ENCODE peak calls at places on chromosomes 4 and X, in six cellular contexts. One of them, this sample, is unnamed.
A peak's percentile ranks its signal among the peaks of the same experiment; 100 is the strongest.

GRCh38 chr4:164731827-164732474 is 22.0 kb upstream of the SMIM31 start:
- DNase-seq in right atrium auricular region: no peak
- DNase-seq in stomach: peak; percentile 31
- DNase-seq in HepG2: peak; percentile 20
- DNase-seq in osteocyte: no peak
- DNase-seq in H9: peak; percentile 52
- DNase-seq in this sample: peak; percentile 69

GRCh38 chr4:170004656-170005250 is 21.4 kb downstream of the MFAP3L start:
- DNase-seq in right atrium auricular region: no peak
- DNase-seq in stomach: no peak
- DNase-seq in HepG2: no peak
- DNase-seq in osteocyte: no peak
- DNase-seq in H9: no peak
- DNase-seq in this sample: no peak

GRCh38 chr4:7872264-7872771 is 67.3 kb downstream of the AFAP1 start:
- DNase-seq in right atrium auricular region: peak; percentile 68
- DNase-seq in stomach: no peak
- DNase-seq in HepG2: no peak
- DNase-seq in osteocyte: peak; percentile 86
- DNase-seq in H9: no peak
- DNase-seq in this sample: no peak

GRCh38 chrX:115392871-115393270 is 103.4 kb downstream of the LUZP4 start:
- DNase-seq in right atrium auricular region: no peak
- DNase-seq in stomach: no peak
- DNase-seq in HepG2: no peak
- DNase-seq in osteocyte: no peak
- DNase-seq in H9: no peak
- DNase-seq in this sample: no peak

GRCh38 chr4:68272860-68273259 is 27.4 kb upstream of the TMPRSS11B start:
- DNase-seq in right atrium auricular region: no peak
- DNase-seq in stomach: no peak
- DNase-seq in HepG2: no peak
- DNase-seq in osteocyte: no peak
- DNase-seq in H9: no peak
- DNase-seq in this sample: no peak

GRCh38 chr4:149264093-149264733 is 551.4 kb downstream of the IQCM start:
- DNase-seq in right atrium auricular region: no peak
- DNase-seq in stomach: peak; percentile 25
- DNase-seq in HepG2: peak; percentile 50
- DNase-seq in osteocyte: no peak
- DNase-seq in H9: peak; percentile 46
- DNase-seq in this sample: no peak

GRCh38 chrX:150731795-150732194 is 38.6 kb downstream of the MTMR1 start:
- DNase-seq in right atrium auricular region: no peak
- DNase-seq in stomach: no peak
- DNase-seq in HepG2: no peak
- DNase-seq in osteocyte: no peak
- DNase-seq in H9: no peak
- DNase-seq in this sample: no peak

GRCh38 chr4:32824321-32824720 is 2104.2 kb downstream of the PCDH7 start:
- DNase-seq in right atrium auricular region: no peak
- DNase-seq in stomach: no peak
- DNase-seq in HepG2: no peak
- DNase-seq in osteocyte: no peak
- DNase-seq in H9: no peak
- DNase-seq in this sample: no peak

GRCh38 chr4:38601244-38601915 is 62.6 kb upstream of the KLF3 start:
- DNase-seq in right atrium auricular region: peak; percentile 59
- DNase-seq in stomach: peak; percentile 49
- DNase-seq in HepG2: peak; percentile 49
- DNase-seq in osteocyte: peak; percentile 38
- DNase-seq in H9: no peak
- DNase-seq in this sample: no peak

GRCh38 chrX:115948018-115948923 is 222.3 kb upstream of the AGTR2 start:
- DNase-seq in right atrium auricular region: no peak
- DNase-seq in stomach: no peak
- DNase-seq in HepG2: peak; percentile 47
- DNase-seq in osteocyte: peak; percentile 60
- DNase-seq in H9: no peak
- DNase-seq in this sample: no peak

GRCh38 chrX:73859622-73860021 is 296.6 kb downstream of the CHIC1 start:
- DNase-seq in right atrium auricular region: no peak
- DNase-seq in stomach: no peak
- DNase-seq in HepG2: no peak
- DNase-seq in osteocyte: no peak
- DNase-seq in H9: no peak
- DNase-seq in this sample: no peak

GRCh38 chrX:41561045-41561444 is 113.9 kb downstream of the NYX start:
- DNase-seq in right atrium auricular region: no peak
- DNase-seq in stomach: no peak
- DNase-seq in HepG2: no peak
- DNase-seq in osteocyte: no peak
- DNase-seq in H9: no peak
- DNase-seq in this sample: no peak

GRCh38 chr4:159107203-159107921 is 4.5 kb downstream of the RAPGEF2 start:
- DNase-seq in right atrium auricular region: no peak
- DNase-seq in stomach: no peak
- DNase-seq in HepG2: no peak
- DNase-seq in osteocyte: no peak
- DNase-seq in H9: no peak
- DNase-seq in this sample: no peak

GRCh38 chr4:181479145-181479544 is 764.1 kb upstream of the TENM3 start:
- DNase-seq in right atrium auricular region: no peak
- DNase-seq in stomach: no peak
- DNase-seq in HepG2: no peak
- DNase-seq in osteocyte: no peak
- DNase-seq in H9: no peak
- DNase-seq in this sample: no peak

GRCh38 chrX:40090050-40090804 is 7.5 kb downstream of the BCOR start:
- DNase-seq in right atrium auricular region: no peak
- DNase-seq in stomach: peak; percentile 57
- DNase-seq in HepG2: no peak
- DNase-seq in osteocyte: no peak
- DNase-seq in H9: peak; percentile 71
- DNase-seq in this sample: no peak

GRCh38 chrX:104310657-104311056 is 55.9 kb upstream of the ESX1 start:
- DNase-seq in right atrium auricular region: no peak
- DNase-seq in stomach: no peak
- DNase-seq in HepG2: no peak
- DNase-seq in osteocyte: no peak
- DNase-seq in H9: no peak
- DNase-seq in this sample: no peak

GRCh38 chrX:74179936-74180454 is 124.0 kb upstream of the ZCCHC13 start:
- DNase-seq in right atrium auricular region: no peak
- DNase-seq in stomach: no peak
- DNase-seq in HepG2: no peak
- DNase-seq in osteocyte: no peak
- DNase-seq in H9: no peak
- DNase-seq in this sample: no peak

GRCh38 chr4:168528131-168528949 is 31.5 kb downstream of the PALLD start:
- DNase-seq in right atrium auricular region: no peak
- DNase-seq in stomach: no peak
- DNase-seq in HepG2: no peak
- DNase-seq in osteocyte: no peak
- DNase-seq in H9: no peak
- DNase-seq in this sample: no peak

GRCh38 chrX:136892412-136892811 is 11.9 kb upstream of the RBMX start:
- DNase-seq in right atrium auricular region: no peak
- DNase-seq in stomach: no peak
- DNase-seq in HepG2: no peak
- DNase-seq in osteocyte: no peak
- DNase-seq in H9: no peak
- DNase-seq in this sample: no peak

GRCh38 chr4:154124539-154125255 is 335.8 kb upstream of the SFRP2 start:
- DNase-seq in right atrium auricular region: no peak
- DNase-seq in stomach: no peak
- DNase-seq in HepG2: no peak
- DNase-seq in osteocyte: no peak
- DNase-seq in H9: no peak
- DNase-seq in this sample: no peak

GRCh38 chrX:39626749-39627148 is 471.0 kb downstream of the BCOR start:
- DNase-seq in right atrium auricular region: no peak
- DNase-seq in stomach: no peak
- DNase-seq in HepG2: no peak
- DNase-seq in osteocyte: no peak
- DNase-seq in H9: no peak
- DNase-seq in this sample: no peak

GRCh38 chr4:141761926-141762325 is 125.5 kb downstream of the IL15 start:
- DNase-seq in right atrium auricular region: no peak
- DNase-seq in stomach: no peak
- DNase-seq in HepG2: no peak
- DNase-seq in osteocyte: no peak
- DNase-seq in H9: no peak
- DNase-seq in this sample: no peak

GRCh38 chr4:121182296-121182695 is 18.2 kb upstream of the TNIP3 start:
- DNase-seq in right atrium auricular region: no peak
- DNase-seq in stomach: no peak
- DNase-seq in HepG2: no peak
- DNase-seq in osteocyte: no peak
- DNase-seq in H9: no peak
- DNase-seq in this sample: no peak

GRCh38 chrX:125628435-125628834 is 308.8 kb downstream of the TEX13C start:
- DNase-seq in right atrium auricular region: no peak
- DNase-seq in stomach: no peak
- DNase-seq in HepG2: no peak
- DNase-seq in osteocyte: no peak
- DNase-seq in H9: peak; percentile 34
- DNase-seq in this sample: no peak

GRCh38 chr4:120071192-120071795 is 4.6 kb upstream of the MAD2L1 start:
- DNase-seq in right atrium auricular region: no peak
- DNase-seq in stomach: no peak
- DNase-seq in HepG2: peak; percentile 43
- DNase-seq in osteocyte: no peak
- DNase-seq in H9: no peak
- DNase-seq in this sample: no peak

GRCh38 chr4:26321326-26322276 is 787 bp downstream of the RBPJ start:
- DNase-seq in right atrium auricular region: no peak
- DNase-seq in stomach: no peak
- DNase-seq in HepG2: peak; percentile 5
- DNase-seq in osteocyte: no peak
- DNase-seq in H9: peak; percentile 42
- DNase-seq in this sample: peak; percentile 70

GRCh38 chr4:26320453-26321325 is at the start of gene RBPJ:
- DNase-seq in right atrium auricular region: peak; percentile 89
- DNase-seq in stomach: peak; percentile 88
- DNase-seq in HepG2: peak; percentile 93
- DNase-seq in osteocyte: peak; percentile 98
- DNase-seq in H9: peak; percentile 97
- DNase-seq in this sample: peak; percentile 95

GRCh38 chr4:26317766-26318165 is 3.0 kb upstream of the RBPJ start:
- DNase-seq in right atrium auricular region: no peak
- DNase-seq in stomach: no peak
- DNase-seq in HepG2: no peak
- DNase-seq in osteocyte: no peak
- DNase-seq in H9: no peak
- DNase-seq in this sample: no peak

GRCh38 chr4:26320159-26320452 is 708 bp upstream of the RBPJ start:
- DNase-seq in right atrium auricular region: no peak
- DNase-seq in stomach: no peak
- DNase-seq in HepG2: peak; percentile 23
- DNase-seq in osteocyte: no peak
- DNase-seq in H9: no peak
- DNase-seq in this sample: no peak

GRCh38 chr4:26319467-26320158 is 1.2 kb upstream of the RBPJ start:
- DNase-seq in right atrium auricular region: peak; percentile 98
- DNase-seq in stomach: peak; percentile 99
- DNase-seq in HepG2: peak; percentile 98
- DNase-seq in osteocyte: peak; percentile 99
- DNase-seq in H9: peak; percentile 98
- DNase-seq in this sample: peak; percentile 97
- TF ChIP-seq CTCF in right atrium auricular region: peak; percentile 26
- TF ChIP-seq CTCF in stomach: no peak
- TF ChIP-seq CTCF in HepG2: peak; percentile 35
- TF ChIP-seq CTCF in osteocyte: peak; percentile 7
- TF ChIP-seq CTCF in H9: no peak
- TF ChIP-seq CTCF in this sample: no peak

DNA sequence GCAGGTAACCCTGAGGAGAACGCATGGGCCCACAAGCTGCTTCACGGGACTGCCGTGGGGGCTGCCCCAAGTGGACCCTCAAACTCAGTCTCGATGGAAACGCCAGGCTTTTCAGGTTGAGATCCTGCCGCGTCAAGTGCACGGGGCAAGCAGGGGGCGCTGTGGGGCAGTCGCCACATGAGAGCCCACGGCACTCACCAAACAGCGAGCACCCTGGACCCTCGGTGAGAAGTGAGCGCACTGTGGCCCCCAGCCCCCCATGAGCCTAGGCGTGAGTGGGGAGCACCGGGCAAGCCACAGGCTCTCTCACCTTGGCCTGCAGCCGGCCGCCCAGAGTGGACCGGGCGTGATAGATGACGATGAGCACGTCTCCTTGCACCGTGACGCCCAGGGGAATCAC is 50.9 kb upstream of the CPLX1 start:
- DNase-seq in right atrium auricular region: no peak
- DNase-seq in stomach: no peak
- DNase-seq in HepG2: no peak
- DNase-seq in osteocyte: no peak
- DNase-seq in H9: peak; percentile 60
- DNase-seq in this sample: no peak
- TF ChIP-seq CTCF in right atrium auricular region: no peak
- TF ChIP-seq CTCF in stomach: no peak
- TF ChIP-seq CTCF in HepG2: peak; percentile 43
- TF ChIP-seq CTCF in osteocyte: peak; percentile 27
- TF ChIP-seq CTCF in H9: peak; percentile 75
- TF ChIP-seq CTCF in this sample: peak; percentile 52

GRCh38 chr4:41446391-41446790 is 91.6 kb upstream of the LIMCH1 start:
- DNase-seq in right atrium auricular region: no peak
- DNase-seq in stomach: no peak
- DNase-seq in HepG2: no peak
- DNase-seq in osteocyte: no peak
- DNase-seq in H9: no peak
- DNase-seq in this sample: no peak
- TF ChIP-seq CTCF in right atrium auricular region: no peak
- TF ChIP-seq CTCF in stomach: no peak
- TF ChIP-seq CTCF in HepG2: no peak
- TF ChIP-seq CTCF in osteocyte: no peak
- TF ChIP-seq CTCF in H9: no peak
- TF ChIP-seq CTCF in this sample: no peak

DNA sequence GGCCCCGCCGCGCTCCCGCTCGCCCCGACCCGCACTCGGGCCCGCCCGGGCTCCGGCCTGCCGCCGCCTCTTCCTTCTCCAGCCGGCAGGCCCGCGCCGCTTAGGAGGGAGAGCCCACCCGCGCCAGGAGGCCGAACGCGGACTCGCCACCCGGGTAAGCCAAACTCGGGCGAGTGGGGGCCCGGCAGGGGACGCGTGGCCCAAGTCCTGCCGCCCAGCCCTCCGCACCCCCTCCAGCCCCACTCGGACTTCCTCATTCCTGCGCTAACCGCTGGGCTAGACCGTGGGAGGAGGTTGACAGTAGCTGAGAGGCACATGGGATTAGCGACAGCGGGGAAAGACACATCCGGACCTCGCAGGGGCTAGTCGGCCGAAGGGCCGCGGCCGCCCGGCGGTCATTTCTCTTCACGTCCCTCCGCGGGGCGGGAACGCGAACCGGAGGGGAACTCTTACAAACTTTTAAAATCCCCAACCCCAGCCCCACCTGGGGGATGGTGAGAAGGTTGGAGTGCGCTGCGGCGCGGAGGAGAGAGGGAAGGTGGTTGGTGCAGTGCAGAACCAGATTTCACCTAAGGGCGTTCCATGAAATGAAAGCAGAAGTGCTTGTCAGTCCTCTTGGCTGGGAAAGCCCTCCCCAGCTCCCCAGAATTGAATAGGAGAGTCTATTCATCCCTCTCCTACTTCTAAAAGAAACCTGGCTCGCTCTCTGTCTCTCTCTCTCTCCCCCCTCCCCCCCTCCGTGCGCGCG is 650 bp downstream of the NFKB1 start:
- DNase-seq in right atrium auricular region: peak; percentile 81
- DNase-seq in stomach: peak; percentile 81
- DNase-seq in HepG2: peak; percentile 73
- DNase-seq in osteocyte: peak; percentile 90
- DNase-seq in H9: peak; percentile 55
- DNase-seq in this sample: peak; percentile 80
- TF ChIP-seq CTCF in right atrium auricular region: no peak
- TF ChIP-seq CTCF in stomach: no peak
- TF ChIP-seq CTCF in HepG2: peak; percentile 9
- TF ChIP-seq CTCF in osteocyte: no peak
- TF ChIP-seq CTCF in H9: no peak
- TF ChIP-seq CTCF in this sample: peak; percentile 44